ENCODE peak calls at places on chromosomes 13 and 19, in seven cellular contexts. One of them, this sample, is unnamed.

GRCh38 chr19:46000497-46001246 is 5.4 kb downstream of the CCDC61 start:
- DNase-seq in AG09319: no peak
- DNase-seq in effector memory CD8-positive, alpha-beta T cell: peak
- DNase-seq in thoracic aorta: no peak
- DNase-seq in LoVo: no peak
- DNase-seq in gastrocnemius medialis: no peak
- DNase-seq in stimulated activated CD4-positive, alpha-beta T cell treated with anti-CD3 and anti-CD28 coated beads, Interleukin-4, amount 100 ng/mL, for 4 hours: peak
- DNase-seq in this sample: no peak

GRCh38 chr19:2561895-2562294 is 86.0 kb downstream of the GADD45B start:
- DNase-seq in thoracic aorta: no peak
- DNase-seq in effector memory CD8-positive, alpha-beta T cell: peak
- DNase-seq in LoVo: no peak
- DNase-seq in stimulated activated CD4-positive, alpha-beta T cell treated with anti-CD3 and anti-CD28 coated beads, Interleukin-4, amount 100 ng/mL, for 4 hours: peak
- DNase-seq in AG09319: no peak
- DNase-seq in gastrocnemius medialis: no peak
- DNase-seq in this sample: no peak

GRCh38 chr13:97567510-97568243 is 133.7 kb downstream of the RAP2A start:
- DNase-seq in AG09319: no peak
- DNase-seq in effector memory CD8-positive, alpha-beta T cell: no peak
- DNase-seq in LoVo: peak
- DNase-seq in stimulated activated CD4-positive, alpha-beta T cell treated with anti-CD3 and anti-CD28 coated beads, Interleukin-4, amount 100 ng/mL, for 4 hours: no peak
- DNase-seq in thoracic aorta: no peak
- DNase-seq in gastrocnemius medialis: no peak
- DNase-seq in this sample: no peak

GRCh38 chr19:58563034-58563573 is 4.7 kb upstream of the UBE2M start:
- DNase-seq in stimulated activated CD4-positive, alpha-beta T cell treated with anti-CD3 and anti-CD28 coated beads, Interleukin-4, amount 100 ng/mL, for 4 hours: peak
- DNase-seq in thoracic aorta: no peak
- DNase-seq in gastrocnemius medialis: peak
- DNase-seq in effector memory CD8-positive, alpha-beta T cell: no peak
- DNase-seq in LoVo: no peak
- DNase-seq in AG09319: no peak
- DNase-seq in this sample: no peak

GRCh38 chr19:56348289-56348877 is 33.7 kb upstream of the ZSCAN5A start:
- DNase-seq in AG09319: no peak
- DNase-seq in stimulated activated CD4-positive, alpha-beta T cell treated with anti-CD3 and anti-CD28 coated beads, Interleukin-4, amount 100 ng/mL, for 4 hours: no peak
- DNase-seq in effector memory CD8-positive, alpha-beta T cell: no peak
- DNase-seq in gastrocnemius medialis: no peak
- DNase-seq in thoracic aorta: no peak
- DNase-seq in LoVo: no peak
- DNase-seq in this sample: no peak

GRCh38 chr13:81872581-81872980 is 1531.7 kb upstream of the SPRY2 start:
- DNase-seq in effector memory CD8-positive, alpha-beta T cell: no peak
- DNase-seq in LoVo: no peak
- DNase-seq in AG09319: no peak
- DNase-seq in thoracic aorta: no peak
- DNase-seq in stimulated activated CD4-positive, alpha-beta T cell treated with anti-CD3 and anti-CD28 coated beads, Interleukin-4, amount 100 ng/mL, for 4 hours: no peak
- DNase-seq in gastrocnemius medialis: no peak
- DNase-seq in this sample: no peak

GRCh38 chr13:76717092-76717491 is 169.1 kb downstream of the KCTD12 start:
- DNase-seq in thoracic aorta: no peak
- DNase-seq in effector memory CD8-positive, alpha-beta T cell: no peak
- DNase-seq in stimulated activated CD4-positive, alpha-beta T cell treated with anti-CD3 and anti-CD28 coated beads, Interleukin-4, amount 100 ng/mL, for 4 hours: no peak
- DNase-seq in gastrocnemius medialis: no peak
- DNase-seq in LoVo: no peak
- DNase-seq in AG09319: no peak
- DNase-seq in this sample: no peak

GRCh38 chr13:46077260-46077659 is 24.7 kb upstream of the ZC3H13 start:
- DNase-seq in AG09319: no peak
- DNase-seq in gastrocnemius medialis: no peak
- DNase-seq in LoVo: no peak
- DNase-seq in stimulated activated CD4-positive, alpha-beta T cell treated with anti-CD3 and anti-CD28 coated beads, Interleukin-4, amount 100 ng/mL, for 4 hours: no peak
- DNase-seq in thoracic aorta: no peak
- DNase-seq in effector memory CD8-positive, alpha-beta T cell: no peak
- DNase-seq in this sample: no peak

GRCh38 chr19:35439921-35440320 is 8.1 kb upstream of the FFAR2 start:
- DNase-seq in stimulated activated CD4-positive, alpha-beta T cell treated with anti-CD3 and anti-CD28 coated beads, Interleukin-4, amount 100 ng/mL, for 4 hours: no peak
- DNase-seq in AG09319: no peak
- DNase-seq in thoracic aorta: no peak
- DNase-seq in effector memory CD8-positive, alpha-beta T cell: no peak
- DNase-seq in gastrocnemius medialis: no peak
- DNase-seq in LoVo: no peak
- DNase-seq in this sample: no peak

GRCh38 chr13:76769238-76769859 is 116.9 kb downstream of the KCTD12 start:
- DNase-seq in stimulated activated CD4-positive, alpha-beta T cell treated with anti-CD3 and anti-CD28 coated beads, Interleukin-4, amount 100 ng/mL, for 4 hours: no peak
- DNase-seq in gastrocnemius medialis: no peak
- DNase-seq in LoVo: no peak
- DNase-seq in effector memory CD8-positive, alpha-beta T cell: no peak
- DNase-seq in thoracic aorta: no peak
- DNase-seq in AG09319: no peak
- DNase-seq in this sample: no peak

GRCh38 chr13:44648392-44649117 is 72.4 kb upstream of the TSC22D1 start:
- DNase-seq in thoracic aorta: no peak
- DNase-seq in AG09319: no peak
- DNase-seq in LoVo: no peak
- DNase-seq in stimulated activated CD4-positive, alpha-beta T cell treated with anti-CD3 and anti-CD28 coated beads, Interleukin-4, amount 100 ng/mL, for 4 hours: no peak
- DNase-seq in effector memory CD8-positive, alpha-beta T cell: no peak
- DNase-seq in gastrocnemius medialis: no peak
- DNase-seq in this sample: no peak

GRCh38 chr13:26186995-26187394 is 35.1 kb downstream of the RNF6 start:
- DNase-seq in stimulated activated CD4-positive, alpha-beta T cell treated with anti-CD3 and anti-CD28 coated beads, Interleukin-4, amount 100 ng/mL, for 4 hours: no peak
- DNase-seq in thoracic aorta: no peak
- DNase-seq in gastrocnemius medialis: no peak
- DNase-seq in effector memory CD8-positive, alpha-beta T cell: no peak
- DNase-seq in AG09319: no peak
- DNase-seq in LoVo: no peak
- DNase-seq in this sample: no peak

GRCh38 chr13:94620286-94620896 is 18.7 kb downstream of the GPR180 start:
- DNase-seq in gastrocnemius medialis: no peak
- DNase-seq in thoracic aorta: no peak
- DNase-seq in AG09319: no peak
- DNase-seq in stimulated activated CD4-positive, alpha-beta T cell treated with anti-CD3 and anti-CD28 coated beads, Interleukin-4, amount 100 ng/mL, for 4 hours: peak
- DNase-seq in LoVo: peak
- DNase-seq in effector memory CD8-positive, alpha-beta T cell: no peak
- DNase-seq in this sample: no peak

GRCh38 chr13:20441879-20442278 is 83.8 kb downstream of the CRYL1 start:
- DNase-seq in AG09319: no peak
- DNase-seq in effector memory CD8-positive, alpha-beta T cell: no peak
- DNase-seq in gastrocnemius medialis: no peak
- DNase-seq in thoracic aorta: no peak
- DNase-seq in LoVo: peak
- DNase-seq in stimulated activated CD4-positive, alpha-beta T cell treated with anti-CD3 and anti-CD28 coated beads, Interleukin-4, amount 100 ng/mL, for 4 hours: no peak
- DNase-seq in this sample: no peak

GRCh38 chr19:16532440-16533273 is 9.6 kb downstream of the CHERP start:
- DNase-seq in stimulated activated CD4-positive, alpha-beta T cell treated with anti-CD3 and anti-CD28 coated beads, Interleukin-4, amount 100 ng/mL, for 4 hours: no peak
- DNase-seq in LoVo: no peak
- DNase-seq in AG09319: no peak
- DNase-seq in effector memory CD8-positive, alpha-beta T cell: no peak
- DNase-seq in thoracic aorta: no peak
- DNase-seq in gastrocnemius medialis: no peak
- DNase-seq in this sample: no peak

This sample was measured in HFF-Myc.